ENCODE peak calls at places on chromosomes 3 and 15, in nine cellular contexts. T is transverse colon, G is body of pancreas, P is uterus, O is K562, J is tibial nerve, W is heart left ventricle, E is suprapubic skin, H is stomach. K is an unnamed sample.
A peak's percentile ranks its signal among the peaks of the same experiment; 100 is the strongest.

GRCh38 chr3:136334209-136334608 is 84.1 kb downstream of the PCCB start:
- DNase-seq in O (no peak), E (no peak), W (no peak), G (no peak), J (no peak), P (no peak), T (no peak), H (no peak), K (no peak)

GRCh38 chr3:112585782-112586181 is 23.9 kb downstream of the SLC35A5 start:
- DNase-seq in H (no peak), J (no peak), E (no peak), O (no peak), P (no peak), G (no peak), W (no peak), T (no peak), K (no peak)

GRCh38 chr3:82496890-82497560 is 735.6 kb upstream of the GBE1 start:
- DNase-seq in G (peak; percentile 47), T (no peak), W (no peak), J (no peak), P (no peak), H (no peak), E (no peak), O (no peak), K (no peak)

GRCh38 chr15:86235667-86236066 is 156.0 kb downstream of the AGBL1 start:
- DNase-seq in J (no peak), T (no peak), H (no peak), W (no peak), E (no peak), G (no peak), O (no peak), P (no peak), K (no peak)

GRCh38 chr3:23640472-23641146 is 165.1 kb upstream of the UBE2E1 start:
- DNase-seq in O (no peak), T (no peak), H (no peak), J (no peak), P (no peak), W (no peak), G (no peak), E (no peak), K (no peak)

GRCh38 chr15:80870893-80871292 is 91.7 kb downstream of the CEMIP start:
- DNase-seq in H (no peak), W (no peak), P (no peak), G (no peak), T (no peak), E (no peak), O (no peak), J (no peak), K (no peak)

GRCh38 chr3:45027406-45027805 is 1.3 kb downstream of the CLEC3B start:
- DNase-seq in P (no peak), T (no peak), J (no peak), O (no peak), H (no peak), E (no peak), W (no peak), G (no peak), K (no peak)

GRCh38 chr3:113629941-113630340 is 66.5 kb downstream of the USF3 start:
- DNase-seq in H (no peak), P (no peak), E (no peak), T (peak; percentile 28), G (no peak), W (no peak), J (no peak), O (no peak), K (no peak)

GRCh38 chr3:196712514-196713413 is 587 bp downstream of the PIGX start:
- DNase-seq in E (peak; percentile 71), H (peak; percentile 72), J (peak; percentile 41), T (peak; percentile 74), P (peak; percentile 71), O (no peak), G (peak; percentile 76), W (peak; percentile 88), K (peak; percentile 77)

GRCh38 chr15:76058714-76059319 is 968 bp upstream of the TMEM266 start:
- DNase-seq in W (no peak), O (peak; percentile 24), J (no peak), T (no peak), P (no peak), H (no peak), G (peak; percentile 62), E (no peak), K (peak; percentile 54)

GRCh38 chr3:124890573-124891190 is 3.5 kb upstream of the ITGB5 start:
- DNase-seq in E (no peak), W (no peak), O (no peak), P (no peak), J (no peak), G (no peak), H (no peak), T (no peak), K (no peak)

GRCh38 chr3:134029734-134030381 is at the start of gene SLCO2A1:
- DNase-seq in E (no peak), J (no peak), T (peak; percentile 53), P (peak; percentile 28), O (no peak), G (peak; percentile 52), H (peak; percentile 39), W (peak; percentile 64), K (peak; percentile 58)

GRCh38 chr3:29525254-29525881 is 244.5 kb downstream of the RBMS3 start:
- DNase-seq in J (peak; percentile 65), T (peak; percentile 16), G (peak; percentile 35), O (no peak), H (peak; percentile 55), E (peak; percentile 75), W (no peak), P (peak; percentile 52), K (peak; percentile 54)

GRCh38 chr3:81723732-81724313 is 37.6 kb downstream of the GBE1 start:
- DNase-seq in P (no peak), O (peak; percentile 11), E (no peak), H (no peak), G (peak; percentile 11), T (no peak), J (no peak), W (no peak), K (no peak)

GRCh38 chr3:7285502-7285901 is 424.6 kb downstream of the GRM7 start:
- DNase-seq in W (no peak), O (no peak), P (no peak), J (no peak), E (no peak), H (no peak), G (peak; percentile 65), T (no peak), K (peak; percentile 37)

GRCh38 chr15:84398763-84399701 is 163.5 kb downstream of the GOLGA6L4 start:
- DNase-seq in W (peak; percentile 48), E (peak; percentile 57), P (peak; percentile 12), J (no peak), H (no peak), T (no peak), G (no peak), O (no peak), K (no peak)

GRCh38 chr3:126031981-126032471 is 51.9 kb downstream of the SLC41A3 start:
- DNase-seq in J (no peak), P (no peak), T (no peak), W (no peak), G (no peak), E (no peak), H (peak; percentile 19), O (no peak), K (no peak)

GRCh38 chr15:88636039-88636438 is 2.8 kb upstream of the ISG20 start:
- DNase-seq in H (peak; percentile 88), G (peak; percentile 92), P (no peak), E (peak; percentile 71), O (no peak), W (no peak), T (peak; percentile 56), J (no peak), K (no peak)

GRCh38 chr3:107367353-107367752 is 9.9 kb upstream of the CCDC54 start:
- DNase-seq in P (no peak), E (no peak), J (no peak), H (no peak), T (no peak), O (peak; percentile 65), G (peak; percentile 13), W (no peak), K (peak; percentile 48)

GRCh38 chr3:107356706-107357105 is 20.5 kb upstream of the CCDC54 start:
- DNase-seq in G (no peak), O (no peak), T (no peak), H (no peak), P (no peak), W (no peak), E (no peak), J (no peak), K (no peak)

GRCh38 chr3:107365051-107365450 is 12.2 kb upstream of the CCDC54 start:
- DNase-seq in G (no peak), J (no peak), P (no peak), H (no peak), O (no peak), E (no peak), T (no peak), W (no peak), K (no peak)

GRCh38 chr3:107366766-107367165 is 10.5 kb upstream of the CCDC54 start:
- DNase-seq in W (no peak), H (no peak), T (no peak), O (peak; percentile 25), P (no peak), J (no peak), E (no peak), G (no peak), K (no peak)

GRCh38 chr3:107361633-107362032 is 15.6 kb upstream of the CCDC54 start:
- DNase-seq in G (no peak), T (no peak), O (no peak), E (no peak), W (no peak), H (no peak), P (no peak), J (no peak), K (no peak)
- H3K4me3 ChIP-seq in G (no peak overlapping the region), T (no peak overlapping the region), O (no peak overlapping the region), E (no peak overlapping the region), W (no peak overlapping the region), H (no peak overlapping the region), P (no peak overlapping the region), J (no peak overlapping the region), K (no peak overlapping the region)

GRCh38 chr3:46693038-46693896 is at the start of gene ALS2CL:
- DNase-seq in T (peak; percentile 81), P (peak; percentile 54), E (peak; percentile 83), H (peak; percentile 72), W (peak; percentile 79), O (peak; percentile 90), G (peak; percentile 81), J (no peak), K (peak; percentile 64)
- TF ChIP-seq POLR2A in T (peak; percentile 85), P (peak; percentile 57), E (no peak), H (no peak), W (peak; percentile 64), O (no peak), G (peak; percentile 89), J (no peak), K (peak; percentile 12)

DNA sequence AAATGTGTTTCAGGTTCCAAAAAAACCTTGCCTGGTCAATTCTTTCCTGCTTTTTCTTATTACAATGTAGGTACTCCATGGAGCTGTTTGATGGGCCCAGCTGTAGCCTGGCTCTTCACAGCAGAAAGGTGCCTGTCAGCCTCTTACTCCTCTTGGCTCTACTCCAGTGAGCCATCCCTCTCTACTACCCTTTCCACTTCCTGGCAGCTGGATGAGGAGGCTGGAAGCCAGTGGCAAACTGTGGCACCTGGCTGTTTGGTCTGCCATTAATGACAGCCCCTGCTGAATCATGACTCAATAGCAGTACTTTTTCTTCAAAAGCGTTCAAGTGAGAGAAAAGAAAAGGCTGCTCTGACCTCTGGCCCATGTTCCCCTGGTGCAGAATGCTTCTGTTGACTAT is 618.1 kb downstream of the PYDC2 start:
- DNase-seq in T (no peak), O (no peak), H (no peak), E (no peak), J (no peak), P (no peak), G (no peak), W (no peak), K (no peak)
- H3K27ac ChIP-seq in T (no peak overlapping the region), O (no peak overlapping the region), H (no peak overlapping the region), E (no peak overlapping the region), J (no peak overlapping the region), P (no peak overlapping the region), G (no peak overlapping the region), W (no peak overlapping the region), K (peak overlapping the region; percentile 71)

GRCh38 chr15:43199945-43200488 is 14.8 kb downstream of the CCNDBP1 start:
- DNase-seq in J (no peak), E (no peak), P (no peak), O (no peak), H (no peak), G (no peak), W (no peak), T (no peak), K (no peak)
- H3K4me3 ChIP-seq in J (no peak overlapping the region), E (no peak overlapping the region), P (no peak overlapping the region), O (no peak overlapping the region), H (no peak overlapping the region), G (no peak overlapping the region), W (no peak overlapping the region), T (no peak overlapping the region), K (no peak overlapping the region)

K was measured in adrenal gland.